ENCODE peak calls at places on chromosomes 12 and 14, in five cellular contexts. N is heart right ventricle, E is GM23338, V is left ventricle myocardium inferior, U is endodermal cell. Z is an unnamed sample.

GRCh38 chr12:70560671-70561070 is 76.6 kb downstream of the PTPRB start:
- DNase-seq in U (no peak), E (no peak), N (no peak), V (no peak), Z (peak; percentile 57)

GRCh38 chr12:45183263-45183662 is 32.6 kb upstream of the ANO6 start:
- DNase-seq in U (no peak), V (no peak), E (no peak), N (no peak), Z (no peak)

GRCh38 chr14:57480044-57480443 is 13.6 kb downstream of the CCDC198 start:
- DNase-seq in N (no peak), V (no peak), E (no peak), U (no peak), Z (no peak)

GRCh38 chr12:57735952-57736742 is 2.4 kb downstream of the AGAP2 start:
- DNase-seq in N (peak; percentile 53), U (peak; percentile 92), E (peak; percentile 91), V (peak; percentile 58), Z (no peak)

GRCh38 chr12:47995976-47996375 is 8.3 kb downstream of the COL2A1 start:
- DNase-seq in E (no peak), V (no peak), U (no peak), N (peak; percentile 31), Z (no peak)

GRCh38 chr12:42729532-42729895 is 140.0 kb upstream of the PRICKLE1 start:
- DNase-seq in N (no peak), E (no peak), V (no peak), U (no peak), Z (no peak)

GRCh38 chr14:62280366-62280765 is 518.1 kb downstream of the SNAPC1 start:
- DNase-seq in N (no peak), U (no peak), E (no peak), V (no peak), Z (no peak)

GRCh38 chr12:121499929-121500793 is 80.7 kb downstream of the KDM2B start:
- DNase-seq in V (peak; percentile 83), U (peak; percentile 94), E (peak; percentile 76), N (peak; percentile 79), Z (peak; percentile 82)

GRCh38 chr12:43912851-43913250 is 77.0 kb downstream of the TMEM117 start:
- DNase-seq in N (no peak), E (no peak), V (no peak), U (no peak), Z (no peak)

GRCh38 chr14:75941030-75941429 is 40.8 kb downstream of the TGFB3 start:
- DNase-seq in E (no peak), N (no peak), U (no peak), V (no peak), Z (no peak)

GRCh38 chr12:126389215-126389841 is 1324.1 kb downstream of the AACS start:
- DNase-seq in N (no peak), E (no peak), U (no peak), V (no peak), Z (peak; percentile 8)

GRCh38 chr14:104086661-104087461 is 1.4 kb downstream of the ASPG start:
- DNase-seq in V (peak; percentile 51), E (peak; percentile 1), U (peak; percentile 52), N (peak; percentile 27), Z (peak; percentile 35)

DNA sequence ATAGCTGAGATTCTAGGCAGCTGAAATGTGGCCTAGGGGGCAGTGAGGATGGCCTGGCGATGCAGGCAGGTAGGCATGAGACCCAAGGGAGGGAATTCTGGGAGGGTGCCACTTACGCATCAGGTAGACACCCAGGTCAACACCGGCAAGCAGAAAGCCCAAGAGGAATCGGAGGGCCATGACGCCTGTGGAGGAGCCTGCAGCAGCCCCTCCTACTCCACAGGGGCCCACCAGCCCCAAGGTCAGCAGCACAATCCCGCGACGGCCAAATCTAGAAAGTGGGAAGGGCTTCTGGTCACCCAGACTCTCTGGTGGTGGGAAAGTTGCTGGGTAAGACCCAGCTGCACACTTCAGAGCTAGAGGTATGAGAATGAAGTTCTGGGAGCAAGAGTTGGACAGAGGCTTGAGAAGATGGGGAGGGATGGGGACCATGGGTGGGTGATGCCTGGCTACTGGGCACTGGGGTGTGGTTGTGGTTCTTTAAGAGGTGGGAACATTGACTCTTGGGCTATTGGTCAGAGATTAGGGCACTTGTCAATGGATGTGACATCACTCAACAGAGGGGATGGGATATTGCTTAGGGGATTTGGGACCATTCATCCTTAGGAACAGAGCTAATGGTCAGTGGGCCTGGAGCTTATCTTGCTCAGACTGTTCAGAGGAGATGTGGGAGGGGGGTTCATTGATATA is 3.4 kb downstream of the SLC22A17 start:
- DNase-seq in E (no peak), N (no peak), V (no peak), U (no peak), Z (no peak)
- H3K27ac ChIP-seq in E (no peak overlapping the region), N (no peak overlapping the region), V (no peak overlapping the region), U (no peak overlapping the region), Z (no peak overlapping the region)

GRCh38 chr12:18863769-18864500 is 126.0 kb downstream of the CAPZA3 start:
- DNase-seq in E (peak; percentile 71), U (no peak), N (no peak), V (no peak), Z (no peak)
- H3K27ac ChIP-seq in E (peak overlapping the region; percentile 68), U (no peak overlapping the region), N (no peak overlapping the region), V (no peak overlapping the region), Z (no peak overlapping the region)

DNA sequence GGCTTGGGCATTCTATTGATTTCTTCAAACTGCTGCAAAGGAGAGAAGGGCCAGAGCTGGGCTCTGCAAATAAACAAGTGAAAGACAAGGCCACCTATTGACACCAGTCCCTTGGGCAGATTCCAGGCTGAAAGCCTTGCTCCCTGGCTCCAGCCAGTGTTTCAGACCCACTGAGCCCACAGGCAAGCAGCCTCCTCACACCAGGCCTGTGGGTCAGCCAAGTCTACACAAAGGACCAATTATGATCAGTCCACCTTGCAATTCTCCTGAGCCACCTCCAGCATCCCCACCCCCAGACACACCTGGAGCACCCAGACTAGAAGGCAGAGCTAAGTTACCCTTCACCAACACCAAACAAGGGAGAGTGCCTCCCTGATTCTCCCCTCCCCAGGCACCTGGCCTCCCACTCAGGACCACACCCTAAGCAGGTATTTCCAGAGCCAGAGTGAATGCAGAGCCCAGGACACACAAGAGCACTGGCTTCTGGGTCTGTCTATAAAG is 13.8 kb downstream of the ACTN1 start:
- DNase-seq in N (peak; percentile 5), U (peak; percentile 44), E (no peak), V (no peak), Z (no peak)
- H3K27ac ChIP-seq in N (peak overlapping the region; percentile 13), U (no peak overlapping the region), E (peak overlapping the region; percentile 55), V (no peak overlapping the region), Z (peak overlapping the region; percentile 96)

DNA sequence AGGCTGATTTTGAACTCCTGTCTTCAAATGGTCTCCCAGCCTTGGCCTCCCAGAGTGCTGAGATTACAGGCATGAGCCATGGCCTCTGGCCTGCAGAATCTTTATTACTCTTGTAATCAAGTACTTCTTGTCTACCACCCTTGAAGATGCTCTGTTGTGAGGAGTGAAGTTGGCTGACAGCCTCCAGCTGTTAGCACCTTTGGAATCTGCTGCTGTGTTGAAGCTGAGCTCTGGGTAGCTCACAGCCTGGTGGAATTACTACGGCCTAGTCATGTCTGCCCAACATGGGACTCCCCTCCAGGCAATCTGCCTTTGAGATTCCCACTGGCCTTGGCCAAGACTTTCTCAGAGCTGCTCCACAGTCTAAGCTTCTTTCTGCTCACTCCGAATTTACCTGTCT is 5.8 kb upstream of the C12orf75 start:
- DNase-seq in E (no peak), N (no peak), V (no peak), U (no peak), Z (no peak)
- H3K27ac ChIP-seq in E (no peak overlapping the region), N (no peak overlapping the region), V (no peak overlapping the region), U (no peak overlapping the region), Z (no peak overlapping the region)

GRCh38 chr12:91922674-91923073 is 223.0 kb downstream of the BTG1 start:
- DNase-seq in V (no peak), E (no peak), N (no peak), U (no peak), Z (no peak)

GRCh38 chr12:91920740-91921139 is 224.9 kb downstream of the BTG1 start:
- DNase-seq in U (no peak), V (no peak), N (no peak), E (no peak), Z (no peak)

GRCh38 chr12:91920276-91920675 is 225.4 kb downstream of the BTG1 start:
- DNase-seq in N (no peak), E (no peak), U (no peak), V (no peak), Z (no peak)

GRCh38 chr12:91922139-91922538 is 223.5 kb downstream of the BTG1 start:
- DNase-seq in N (no peak), U (no peak), V (no peak), E (no peak), Z (no peak)

DNA sequence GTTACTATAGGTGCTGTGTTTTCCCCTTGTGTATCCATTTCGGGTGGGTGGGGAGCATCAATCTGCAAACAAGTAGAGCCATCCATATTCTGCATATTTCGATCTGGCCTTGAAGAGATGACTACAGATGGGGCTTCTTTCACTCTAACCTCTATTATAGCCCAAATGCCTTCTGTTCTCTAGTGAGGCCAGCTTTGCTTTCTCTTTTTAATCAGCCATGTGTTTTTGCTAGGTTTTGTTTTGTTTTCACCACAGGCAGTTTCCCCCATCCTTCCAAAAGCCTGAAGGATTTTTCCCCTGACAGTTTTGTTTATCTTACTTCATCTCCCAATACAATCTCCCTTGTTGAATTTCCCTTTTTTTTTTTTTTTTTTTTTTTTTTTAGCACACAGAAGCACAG is 224.1 kb downstream of the BTG1 start:
- DNase-seq in V (no peak), U (no peak), N (no peak), E (no peak), Z (no peak)
- H3K27ac ChIP-seq in V (no peak overlapping the region), U (no peak overlapping the region), N (no peak overlapping the region), E (no peak overlapping the region), Z (no peak overlapping the region)

GRCh38 chr14:85604671-85605070 is 74.7 kb downstream of the FLRT2 start:
- DNase-seq in E (no peak), V (no peak), N (no peak), U (no peak), Z (no peak)
- H3K27ac ChIP-seq in E (no peak overlapping the region), V (no peak overlapping the region), N (no peak overlapping the region), U (no peak overlapping the region), Z (no peak overlapping the region)

DNA sequence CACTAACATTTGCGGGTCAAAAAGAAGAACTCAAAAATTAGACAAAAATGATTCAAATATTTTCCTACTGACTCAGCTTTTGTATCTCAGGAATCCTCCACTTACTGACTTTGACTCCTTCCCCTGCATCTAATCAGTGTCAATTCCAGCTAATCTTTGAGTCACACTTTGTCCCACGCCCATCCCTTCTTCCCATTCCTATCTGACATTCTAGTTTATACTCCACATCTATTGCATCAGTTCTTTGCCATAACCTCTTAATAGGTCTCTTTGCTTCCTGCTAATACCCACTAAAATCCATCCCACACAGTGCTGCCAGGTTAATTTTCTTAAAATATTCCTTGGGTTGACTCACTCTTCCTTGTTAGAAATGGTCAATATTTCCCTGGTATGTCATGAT is 19.1 kb downstream of the BBS10 start:
- DNase-seq in E (no peak), V (no peak), U (no peak), N (no peak), Z (no peak)
- H3K27ac ChIP-seq in E (no peak overlapping the region), V (no peak overlapping the region), U (no peak overlapping the region), N (no peak overlapping the region), Z (no peak overlapping the region)

DNA sequence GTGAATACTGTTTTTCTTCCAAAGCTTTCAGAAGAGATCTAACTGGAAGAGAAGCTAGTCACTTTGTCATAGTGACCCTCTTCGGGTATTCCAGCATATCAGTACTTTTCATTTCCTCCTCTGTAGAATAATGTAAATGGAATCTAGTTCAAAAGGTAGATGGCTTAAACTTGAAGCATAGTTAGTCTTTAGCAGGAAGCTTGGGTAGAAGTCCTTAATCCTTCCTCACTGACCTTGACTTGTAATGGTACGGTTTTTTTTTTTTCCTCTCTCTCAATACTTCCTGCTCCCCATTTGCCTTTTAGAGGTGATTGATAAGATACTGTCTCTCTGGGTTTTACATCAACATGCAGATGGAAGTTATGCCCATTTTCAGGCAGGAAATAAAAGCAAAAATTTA is 1.7 kb downstream of the FBXO34 start:
- DNase-seq in N (no peak), V (no peak), U (no peak), E (no peak), Z (no peak)
- H3K27ac ChIP-seq in N (peak overlapping the region; percentile 96), V (peak overlapping the region; percentile 95), U (no peak overlapping the region), E (no peak overlapping the region), Z (peak overlapping the region; percentile 91)